ENCODE peak calls at places on chromosome 16, in eight cellular contexts. J, T, K, N, E, O, S and B are unnamed samples.

GRCh38 chr16:75924397-75924796 is 198.1 kb upstream of the CPHXL start:
- DNase-seq in J (no peak), K (no peak), N (no peak), E (no peak), S (peak), T (no peak), O (no peak), B (no peak)

GRCh38 chr16:1769402-1770300 is 1.7 kb downstream of the NME3 start:
- DNase-seq in T (no peak), N (no peak), S (no peak), O (no peak), E (no peak), K (no peak), J (no peak), B (no peak)

GRCh38 chr16:720507-720989 is 398 bp upstream of the ANTKMT start:
- DNase-seq in J (peak), O (peak), K (peak), S (peak), T (no peak), N (peak), E (no peak), B (no peak)

GRCh38 chr16:27960619-27961295 is 102.8 kb downstream of the GSG1L start:
- DNase-seq in T (no peak), N (no peak), S (no peak), E (no peak), K (no peak), J (no peak), O (no peak), B (no peak)

GRCh38 chr16:1781758-1782407 is 488 bp downstream of the SPSB3 start:
- DNase-seq in S (peak), T (no peak), O (peak), K (no peak), E (no peak), J (no peak), N (no peak), B (peak)

GRCh38 chr16:19361587-19361986 is 56.1 kb upstream of the TMC5 start:
- DNase-seq in S (peak), E (no peak), T (no peak), K (no peak), O (no peak), J (no peak), N (no peak), B (no peak)

GRCh38 chr16:48820379-48820778 is 210.4 kb upstream of the N4BP1 start:
- DNase-seq in J (no peak), K (no peak), E (no peak), T (no peak), S (no peak), O (no peak), N (no peak), B (no peak)

GRCh38 chr16:64153718-64154117 is 968.1 kb downstream of the CDH11 start:
- DNase-seq in T (no peak), E (no peak), N (peak), O (no peak), J (peak), K (peak), S (peak), B (peak)

GRCh38 chr16:10849736-10850477 is 27.1 kb upstream of the CIITA start:
- DNase-seq in S (no peak), O (no peak), J (no peak), T (no peak), N (no peak), E (no peak), K (no peak), B (peak)

GRCh38 chr16:5461574-5461973 is 364.0 kb upstream of the EEF2KMT start:
- DNase-seq in E (no peak), S (no peak), K (no peak), N (no peak), J (no peak), O (no peak), T (no peak), B (no peak)

DNA sequence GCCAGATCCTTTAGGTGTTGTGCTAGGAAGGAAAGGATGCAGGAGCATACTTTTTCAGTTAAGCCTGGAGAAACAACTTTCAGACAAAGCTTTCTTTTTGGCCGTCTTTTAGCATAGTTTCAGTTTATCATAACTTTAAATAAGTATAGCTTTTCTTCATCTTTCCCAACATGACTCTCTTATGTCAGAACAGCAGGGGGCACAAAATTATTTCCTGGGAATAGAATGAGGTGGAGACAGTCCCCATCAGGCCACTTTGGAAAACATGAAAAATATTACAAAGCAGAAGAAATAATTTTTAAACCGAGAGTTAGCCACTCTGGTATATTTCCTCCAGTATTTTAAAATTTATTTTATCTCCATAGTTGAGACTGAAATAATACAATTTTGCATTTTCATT is 387.6 kb downstream of the HAPSTR1 start:
- DNase-seq in K (no peak), S (no peak), T (no peak), J (no peak), O (no peak), E (no peak), N (no peak), B (no peak)
- TF ChIP-seq CTCF in K (no peak), S (no peak), T (no peak), J (no peak), O (no peak), E (no peak), N (no peak), B (no peak)

GRCh38 chr16:60414617-60415016 is 1621.6 kb downstream of the CDH8 start:
- DNase-seq in S (no peak), K (no peak), E (no peak), N (no peak), O (no peak), T (no peak), J (no peak), B (no peak)
- TF ChIP-seq CTCF in S (no peak), K (no peak), E (no peak), N (no peak), O (no peak), T (no peak), J (no peak), B (no peak)

GRCh38 chr16:66420396-66420795 is 6.7 kb upstream of the BEAN1 start:
- DNase-seq in N (no peak), S (peak), K (no peak), J (no peak), O (no peak), T (no peak), E (no peak), B (peak)

GRCh38 chr16:66421891-66422290 is 5.2 kb upstream of the BEAN1 start:
- DNase-seq in O (no peak), E (no peak), T (no peak), S (no peak), N (no peak), J (no peak), K (no peak), B (no peak)

GRCh38 chr16:66418165-66418962 is 8.7 kb upstream of the BEAN1 start:
- DNase-seq in T (no peak), O (no peak), E (no peak), J (no peak), N (no peak), K (no peak), S (no peak), B (no peak)

GRCh38 chr16:66416981-66417700 is 10.0 kb upstream of the BEAN1 start:
- DNase-seq in E (no peak), J (peak), N (peak), K (peak), S (peak), O (no peak), T (no peak), B (peak)

GRCh38 chr16:66419527-66419926 is 7.6 kb upstream of the BEAN1 start:
- DNase-seq in O (no peak), K (no peak), T (no peak), E (no peak), N (no peak), J (no peak), S (no peak), B (no peak)
- TF ChIP-seq CTCF in O (no peak), K (peak), T (no peak), E (no peak), N (no peak), J (no peak), S (no peak), B (no peak)

GRCh38 chr16:69108069-69108904 is 2.8 kb downstream of the HAS3 start:
- DNase-seq in N (no peak), J (no peak), T (no peak), O (no peak), K (no peak), S (no peak), E (no peak), B (no peak)

GRCh38 chr16:69108905-69109252 is 3.4 kb downstream of the HAS3 start:
- DNase-seq in E (no peak), S (no peak), J (no peak), K (no peak), T (no peak), O (no peak), N (no peak), B (no peak)

GRCh38 chr16:69105501-69106361 is at the start of gene HAS3:
- DNase-seq in K (peak), N (peak), E (no peak), J (peak), S (peak), O (peak), T (no peak), B (peak)

GRCh38 chr16:69106491-69107291 is 1.2 kb downstream of the HAS3 start:
- DNase-seq in E (no peak), N (no peak), J (no peak), O (no peak), S (no peak), K (no peak), T (no peak), B (no peak)

DNA sequence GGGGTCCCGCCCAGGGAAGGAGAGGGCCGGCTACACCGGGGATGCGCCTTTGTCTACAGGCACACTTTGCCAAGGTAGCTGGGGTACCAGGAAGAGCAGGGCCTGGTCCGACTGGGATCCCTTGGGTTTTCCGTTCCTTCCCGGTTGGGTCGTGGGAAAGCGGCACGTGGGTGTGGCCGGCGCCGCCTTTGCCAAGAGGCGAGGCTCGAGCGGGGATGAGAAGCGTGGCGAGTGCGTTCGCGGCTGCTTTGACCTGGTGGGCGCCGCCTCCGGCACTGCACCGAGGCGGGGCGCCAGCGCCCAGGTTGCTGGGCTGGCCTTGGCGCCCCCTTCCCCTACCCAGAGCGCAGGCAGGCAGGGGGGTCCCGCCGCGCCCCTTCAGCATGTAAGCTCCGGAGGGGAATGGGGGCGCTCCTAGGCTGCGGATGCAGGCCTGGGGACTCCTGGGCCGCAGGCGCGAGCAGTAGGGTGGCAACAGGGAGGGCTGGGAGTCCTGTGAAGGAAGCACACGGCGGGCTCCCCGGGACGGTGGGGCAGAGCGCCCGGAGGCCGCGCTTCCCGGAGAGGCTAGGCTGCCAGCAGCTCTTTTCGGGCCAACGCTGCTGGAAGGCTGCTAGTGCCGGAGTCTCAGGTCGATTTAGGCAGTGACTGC is 2.0 kb downstream of the HAS3 start:
- DNase-seq in N (peak), E (no peak), O (no peak), T (no peak), J (peak), S (peak), K (no peak), B (peak)
- TF ChIP-seq CTCF in N (no peak), E (no peak), O (no peak), T (no peak), J (no peak), S (no peak), K (no peak), B (no peak)

DNA sequence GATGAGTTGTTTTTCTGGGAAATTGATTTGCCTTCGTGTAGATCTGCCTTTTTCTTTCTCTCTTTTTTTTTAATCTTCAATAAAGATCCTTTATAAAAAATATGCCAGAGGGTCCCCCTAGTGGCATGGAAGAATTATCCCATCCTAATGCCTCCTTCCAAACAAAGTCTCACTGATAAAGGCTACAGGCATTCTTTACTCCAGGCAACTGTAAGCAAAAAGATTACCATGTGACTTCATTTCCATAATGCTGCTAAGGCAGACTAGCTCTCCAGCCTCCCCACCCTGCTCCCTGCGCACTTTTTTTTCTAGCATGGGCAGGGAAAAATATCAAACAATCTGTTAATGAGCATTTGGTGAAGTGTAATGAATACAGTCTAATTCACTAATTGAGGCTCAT is 220.2 kb upstream of the CDH8 start:
- DNase-seq in T (no peak), N (no peak), S (peak), O (no peak), K (no peak), J (no peak), E (no peak), B (peak)
- TF ChIP-seq CTCF in T (no peak), N (no peak), S (no peak), O (no peak), K (peak), J (no peak), E (no peak), B (peak)